ENCODE peak calls at places on chromosomes 4 and X, in four cellular contexts. O is AG08396; N is T47D; M is activated CD4-positive, CD25-positive, alpha-beta regulatory T cell treated with anti-CD3 and anti-CD28 coated beads, Interleukin-2, amount 50 U/mL, for 72 hours. C is an unnamed sample.

GRCh38 chrX:13263560-13264251 is 56.1 kb downstream of the ATXN3L start:
- DNase-seq in N (no peak), M (no peak), O (no peak), C (no peak)

GRCh38 chr4:26807330-26807729 is 53.3 kb upstream of the STIM2 start:
- DNase-seq in N (no peak), M (no peak), O (no peak), C (no peak)

GRCh38 chrX:117522725-117523700 is 593.6 kb downstream of the KLHL13 start:
- DNase-seq in N (no peak), O (no peak), M (no peak), C (no peak)

GRCh38 chr4:43435303-43435702 is 542.8 kb downstream of the GRXCR1 start:
- DNase-seq in M (no peak), O (no peak), N (no peak), C (no peak)

GRCh38 chrX:20461576-20461975 is 194.9 kb upstream of the RPS6KA3 start:
- DNase-seq in O (peak), N (no peak), M (no peak), C (no peak)

GRCh38 chr4:184409911-184410692 is 64.2 kb downstream of the IRF2 start:
- DNase-seq in M (no peak), O (no peak), N (no peak), C (no peak)

GRCh38 chrX:37745354-37745753 is 34.5 kb upstream of the CYBB start:
- DNase-seq in N (peak), M (peak), O (peak), C (peak)

GRCh38 chrX:68018248-68019203 is 414.8 kb downstream of the OPHN1 start:
- DNase-seq in N (no peak), O (peak), M (no peak), C (no peak)

GRCh38 chr4:35105486-35105885 is 1138.8 kb downstream of the ARAP2 start:
- DNase-seq in O (no peak), M (no peak), N (no peak), C (no peak)

GRCh38 chr4:183396187-183396738 is 48.2 kb upstream of the CDKN2AIP start:
- DNase-seq in M (no peak), N (no peak), O (no peak), C (no peak)

GRCh38 chr4:25029479-25030282 is 1.1 kb downstream of the LGI2 start:
- DNase-seq in M (no peak), N (no peak), O (no peak), C (no peak)

GRCh38 chr4:165802452-165802851 is 70.6 kb upstream of the TLL1 start:
- DNase-seq in O (no peak), N (no peak), M (no peak), C (no peak)

GRCh38 chr4:137968956-137969709 is 273.0 kb downstream of the SLC7A11 start:
- DNase-seq in O (peak), M (no peak), N (no peak), C (no peak)

GRCh38 chr4:84965558-84966381 is 720 bp downstream of the WDFY3 start:
- DNase-seq in M (no peak), N (peak), O (peak), C (peak)

GRCh38 chrX:108312011-108312410 is 126.2 kb downstream of the COL4A6 start:
- DNase-seq in M (no peak), N (no peak), O (no peak), C (no peak)

GRCh38 chr4:20395160-20395773 is 143.6 kb downstream of the SLIT2 start:
- DNase-seq in M (no peak), N (peak), O (no peak), C (no peak)

GRCh38 chr4:83947811-83948210 is 411.9 kb downstream of the GPAT3 start:
- DNase-seq in O (no peak), N (no peak), M (no peak), C (no peak)

GRCh38 chr4:36256398-36256828 is 12.1 kb upstream of the ARAP2 start:
- DNase-seq in N (no peak), O (no peak), M (no peak), C (no peak)

GRCh38 chr4:95694411-95694810 is 145.5 kb upstream of the PDHA2 start:
- DNase-seq in M (no peak), O (no peak), N (no peak), C (no peak)

GRCh38 chr4:22389240-22389871 is 126.5 kb downstream of the ADGRA3 start:
- DNase-seq in O (peak), N (peak), M (no peak), C (no peak)

GRCh38 chr4:106048250-106048931 is 153.1 kb downstream of the NPNT start:
- DNase-seq in O (peak), N (no peak), M (no peak), C (no peak)

GRCh38 chr4:137998666-137999429 is 243.3 kb downstream of the SLC7A11 start:
- DNase-seq in O (peak), N (no peak), M (no peak), C (no peak)

GRCh38 chr4:100736651-100737450 is 219.0 kb upstream of the EMCN start:
- DNase-seq in O (peak), M (no peak), N (no peak), C (no peak)

GRCh38 chr4:134885436-134885835 is 683.8 kb upstream of the PABPC4L start:
- DNase-seq in M (no peak), O (no peak), N (no peak), C (no peak)

GRCh38 chr4:109160494-109160893 is 142.0 kb downstream of the COL25A1 start:
- DNase-seq in N (no peak), O (no peak), M (no peak), C (no peak)

GRCh38 chr4:182809417-182810102 is 107.6 kb downstream of the DCTD start:
- DNase-seq in N (no peak), O (no peak), M (no peak), C (no peak)

GRCh38 chr4:111323496-111323895 is 700.6 kb upstream of the PITX2 start:
- DNase-seq in O (peak), M (no peak), N (no peak), C (no peak)

GRCh38 chr4:56637154-56637553 is 43.9 kb downstream of the HOPX start:
- DNase-seq in N (no peak), O (no peak), M (no peak), C (no peak)

GRCh38 chr4:174304664-174305063 is 21.0 kb downstream of the CEP44 start:
- DNase-seq in O (no peak), M (no peak), N (no peak), C (no peak)

GRCh38 chr4:161466321-161466720 is 697.5 kb downstream of the FSTL5 start:
- DNase-seq in O (no peak), M (no peak), N (no peak), C (no peak)

GRCh38 chrX:154793084-154793483 is 12.2 kb downstream of the MPP1 start:
- DNase-seq in M (no peak), O (no peak), N (no peak), C (no peak)

GRCh38 chr4:150001815-150002214 is 76.4 kb upstream of the DCLK2 start:
- DNase-seq in O (no peak), N (no peak), M (no peak), C (no peak)

GRCh38 chr4:68904786-68905185 is 46.8 kb downstream of the UGT2A3 start:
- DNase-seq in N (no peak), M (no peak), O (no peak), C (no peak)

GRCh38 chr4:139082750-139083532 is 67.4 kb downstream of the NOCT start:
- DNase-seq in O (peak), N (peak), M (peak), C (peak)

GRCh38 chrX:21711126-21711847 is 46.6 kb downstream of the SMPX start:
- DNase-seq in N (no peak), O (no peak), M (no peak), C (no peak)

GRCh38 chrX:51860679-51861078 is 32.7 kb upstream of the MAGED1 start:
- DNase-seq in O (peak), M (no peak), N (peak), C (peak)

GRCh38 chr4:124105212-124105611 is 607.3 kb downstream of the ANKRD50 start:
- DNase-seq in O (peak), N (no peak), M (no peak), C (no peak)

C was measured in 8988T.